ENCODE peak calls at places on chromosomes 16 and 17, in five cellular contexts. M is ureter, W is mucosa of gallbladder, D is NCI-H1092 treated with DMSO at 0.1 percent for 48 hours, H is aorta. J is an unnamed sample.
A peak's percentile ranks its signal among the peaks of the same experiment; 100 is the strongest.

GRCh38 chr16:870856-871561 is 70.5 kb upstream of the GNG13 start:
- DNase-seq in D (no peak), M (no peak), W (no peak), H (no peak), J (no peak)

GRCh38 chr17:63358956-63359355 is 87.2 kb downstream of the CYB561 start:
- DNase-seq in H (no peak), W (no peak), D (no peak), M (no peak), J (no peak)

GRCh38 chr17:57215317-57215716 is 41.0 kb upstream of the MSI2 start:
- DNase-seq in D (no peak), W (no peak), M (peak; percentile 57), H (no peak), J (no peak)

GRCh38 chr17:58278661-58279015 is 2.1 kb downstream of the MPO start:
- DNase-seq in H (peak; percentile 79), M (no peak), D (no peak), W (no peak), J (no peak)

GRCh38 chr16:85029413-85029794 is 1.8 kb downstream of the KIAA0513 start:
- DNase-seq in M (no peak), D (no peak), W (no peak), H (no peak), J (no peak)

GRCh38 chr17:44569459-44569858 is 12.2 kb downstream of the FZD2 start:
- DNase-seq in M (no peak), W (no peak), D (no peak), H (no peak), J (no peak)

GRCh38 chr16:81767987-81768592 is 11.0 kb upstream of the PLCG2 start:
- DNase-seq in M (no peak), H (no peak), W (peak; percentile 51), D (peak; percentile 90), J (no peak)

GRCh38 chr16:8310356-8310755 is 280.0 kb downstream of the TMEM114 start:
- DNase-seq in H (no peak), D (no peak), W (no peak), M (no peak), J (no peak)

J was measured in HS-5.